ENCODE peak calls at places on chromosomes 12 and 14, in four cellular contexts. P is stomach; B is T-cell; R is stimulated activated CD4-positive, alpha-beta T cell treated with anti-CD3 and anti-CD28 coated beads, Interleukin-4, amount 100 ng/mL, for 1 hour. Y is an unnamed sample.

GRCh38 chr12:67355428-67356385 is 86.5 kb downstream of the CAND1 start:
- DNase-seq in P (no peak), B (no peak), R (no peak), Y (no peak)

GRCh38 chr12:91890742-91891141 is 254.9 kb downstream of the BTG1 start:
- DNase-seq in P (no peak), B (no peak), R (no peak), Y (no peak)

GRCh38 chr12:70638639-70639349 is 1.6 kb upstream of the PTPRB start:
- DNase-seq in P (no peak), B (no peak), R (no peak), Y (no peak)

GRCh38 chr12:103901518-103902173 is 28.6 kb upstream of the HSP90B1 start:
- DNase-seq in P (no peak), B (peak), R (peak), Y (no peak)

GRCh38 chr12:47858511-47859266 is 39.0 kb upstream of the HDAC7 start:
- DNase-seq in P (no peak), B (no peak), R (no peak), Y (no peak)

GRCh38 chr14:51216602-51217001 is 23.4 kb upstream of the TMX1 start:
- DNase-seq in P (no peak), B (no peak), R (no peak), Y (no peak)

GRCh38 chr12:25794580-25794979 is 163.9 kb upstream of the RASSF8 start:
- DNase-seq in P (no peak), B (no peak), R (no peak), Y (no peak)

GRCh38 chr14:99659333-99659741 is 14.4 kb downstream of the HHIPL1 start:
- DNase-seq in P (no peak), B (no peak), R (no peak), Y (no peak)

GRCh38 chr12:2212537-2212936 is 159.8 kb downstream of the CACNA1C start:
- DNase-seq in P (no peak), B (no peak), R (no peak), Y (no peak)

GRCh38 chr14:96723946-96724345 is 73.2 kb upstream of the VRK1 start:
- DNase-seq in P (no peak), B (no peak), R (no peak), Y (no peak)

Y was measured in stimulated activated naive CD4-positive, alpha-beta T cell treated with Interleukin-2 at 50 U/mL for 16 hours.